ENCODE peak calls at places on chromosomes 2 and 18, in ten cellular contexts. N is stimulated activated CD4-positive, alpha-beta T cell treated with anti-CD3 and anti-CD28 coated beads, Interleukin-15, amount 100 ng/mL, for 24 hours; A is GM23338; L is renal cortical epithelial cell; U is HEK293T; Z is heart right ventricle; V is left cardiac atrium; J is lower lobe of right lung; D is naive thymus-derived CD8-positive, alpha-beta T cell; X is CD4-positive, alpha-beta T cell. H is an unnamed sample.

GRCh38 chr2:167017021-167017420 is 128.7 kb downstream of the XIRP2 start:
- DNase-seq in Z (no peak), D (no peak), V (no peak), L (no peak), X (no peak), N (no peak), A (no peak), U (no peak), J (no peak), H (no peak)

GRCh38 chr2:27522400-27522945 is 25.8 kb downstream of the GCKR start:
- DNase-seq in N (no peak), U (no peak), V (no peak), X (no peak), A (no peak), Z (no peak), L (no peak), J (no peak), D (no peak), H (no peak)

GRCh38 chr2:53181759-53182158 is 585.8 kb upstream of the CHAC2 start:
- DNase-seq in U (no peak), Z (no peak), A (no peak), J (no peak), D (no peak), V (no peak), L (no peak), X (no peak), N (no peak), H (no peak)

GRCh38 chr18:48136051-48136543 is 205.6 kb upstream of the SMAD2 start:
- DNase-seq in X (no peak), L (no peak), A (peak; percentile 42), V (peak; percentile 52), D (no peak), J (peak; percentile 56), Z (no peak), U (no peak), N (no peak), H (peak; percentile 86)

GRCh38 chr2:231604101-231604684 is 11.5 kb downstream of the TEX44 start:
- DNase-seq in N (no peak), U (no peak), J (peak; percentile 75), Z (peak; percentile 53), X (no peak), D (no peak), V (peak; percentile 65), L (no peak), A (peak; percentile 67), H (peak; percentile 85)

GRCh38 chr18:30971338-30971956 is 71.1 kb downstream of the DSC3 start:
- DNase-seq in N (no peak), U (peak; percentile 48), X (no peak), Z (no peak), L (peak; percentile 40), J (no peak), A (peak; percentile 65), D (no peak), V (no peak), H (no peak)

GRCh38 chr18:12657849-12658829 is at the start of gene SPIRE1:
- DNase-seq in A (peak; percentile 82), V (peak; percentile 82), Z (peak; percentile 73), U (peak; percentile 52), L (no peak), N (peak; percentile 55), X (no peak), D (peak; percentile 63), J (peak; percentile 86), H (peak; percentile 91)

GRCh38 chr2:209556354-209556961 is 132.6 kb downstream of the MAP2 start:
- DNase-seq in J (no peak), D (no peak), A (peak; percentile 47), X (no peak), N (no peak), V (no peak), L (peak; percentile 71), U (peak; percentile 49), Z (peak; percentile 17), H (no peak)

GRCh38 chr2:148020036-148020357 is 540 bp downstream of the ORC4 start:
- DNase-seq in Z (no peak), J (no peak), L (no peak), A (no peak), X (no peak), U (no peak), D (no peak), V (no peak), N (no peak), H (no peak)

GRCh38 chr2:196131949-196132925 is 39.1 kb downstream of the STK17B start:
- DNase-seq in J (no peak), D (peak; percentile 73), A (peak; percentile 64), L (no peak), N (peak; percentile 61), V (no peak), U (no peak), Z (no peak), X (peak; percentile 33), H (no peak)

GRCh38 chr2:8882094-8882493 is 44.7 kb upstream of the KIDINS220 start:
- DNase-seq in Z (no peak), U (peak; percentile 19), L (no peak), A (peak; percentile 88), N (peak; percentile 4), J (no peak), V (no peak), D (no peak), X (no peak), H (no peak)

GRCh38 chr18:44885507-44885906 is 204.8 kb downstream of the SETBP1 start:
- DNase-seq in X (no peak), U (no peak), V (no peak), A (no peak), Z (no peak), D (no peak), J (no peak), N (no peak), L (no peak), H (no peak)

GRCh38 chr2:240955306-240956101 is 42.9 kb upstream of the SNED1 start:
- DNase-seq in Z (no peak), N (no peak), L (no peak), D (peak; percentile 60), V (no peak), X (no peak), U (no peak), J (no peak), A (no peak), H (peak; percentile 66)

GRCh38 chr2:145379934-145380333 is 860.0 kb upstream of the ZEB2 start:
- DNase-seq in N (no peak), J (no peak), X (no peak), V (no peak), A (no peak), U (no peak), L (no peak), D (no peak), Z (no peak), H (no peak)

GRCh38 chr2:59073257-59073656 is 832.1 kb upstream of the FANCL start:
- DNase-seq in N (no peak), U (no peak), D (no peak), A (no peak), V (no peak), J (no peak), L (no peak), X (no peak), Z (no peak), H (no peak)